ENCODE peak calls at places on chromosome 22, in ten cellular contexts. Q is A549, L is SK-N-SH, S is fibroblast of lung, Y is transverse colon, P is dorsolateral prefrontal cortex, E is IMR-90, F is PC-3, Z is AG04450, J is ovary. U is an unnamed sample.

GRCh38 chr22:22704156-22704946 is 59.9 kb downstream of the GGTLC2 start:
- DNase-seq in F (no peak), Z (no peak), E (no peak), Q (no peak), J (no peak), Y (no peak), P (no peak), S (no peak), L (no peak), U (no peak)

GRCh38 chr22:19143212-19143611 is 1.2 kb downstream of the ESS2 start:
- DNase-seq in F (no peak), L (no peak), P (no peak), J (no peak), S (no peak), Z (no peak), Q (no peak), Y (no peak), E (no peak), U (no peak)

GRCh38 chr22:47564158-47564450 is 801.7 kb downstream of the TBC1D22A start:
- DNase-seq in Q (no peak), P (no peak), L (no peak), E (no peak), J (no peak), Z (no peak), Y (no peak), S (no peak), F (no peak), U (no peak)

GRCh38 chr22:48253573-48253972 is 1491.1 kb downstream of the TBC1D22A start:
- DNase-seq in L (no peak), P (no peak), S (no peak), J (no peak), F (no peak), Z (no peak), Y (no peak), Q (no peak), E (no peak), U (no peak)

GRCh38 chr22:23383491-23384450 is 196.3 kb downstream of the IGLL1 start:
- DNase-seq in Z (no peak), F (no peak), Q (no peak), S (no peak), E (no peak), J (peak; percentile 77), Y (no peak), L (peak; percentile 83), P (peak; percentile 29), U (peak; percentile 20)

GRCh38 chr22:23530106-23530505 is 50.0 kb downstream of the IGLL1 start:
- DNase-seq in S (no peak), J (peak; percentile 56), Q (no peak), E (no peak), Y (no peak), Z (no peak), L (no peak), F (no peak), P (no peak), U (no peak)

GRCh38 chr22:47963660-47964059 is 1201.2 kb downstream of the TBC1D22A start:
- DNase-seq in J (no peak), E (no peak), Z (no peak), Y (no peak), Q (no peak), L (no peak), S (no peak), F (no peak), P (no peak), U (no peak)

GRCh38 chr22:30668306-30668655 is 606 bp upstream of the DUSP18 start:
- DNase-seq in L (no peak), Z (no peak), E (no peak), Y (no peak), J (no peak), S (no peak), Q (peak; percentile 30), P (no peak), F (no peak), U (no peak)

GRCh38 chr22:23844739-23845202 is 6.0 kb upstream of the DERL3 start:
- DNase-seq in J (no peak), E (no peak), Z (no peak), Q (no peak), L (no peak), S (no peak), F (no peak), P (no peak), Y (no peak), U (no peak)

GRCh38 chr22:28829358-28830181 is 29.2 kb upstream of the XBP1 start:
- DNase-seq in P (peak; percentile 79), L (peak; percentile 77), Q (peak; percentile 41), J (peak; percentile 82), S (peak; percentile 81), F (peak; percentile 80), Y (peak; percentile 85), E (peak; percentile 73), Z (peak; percentile 53), U (peak; percentile 63)

GRCh38 chr22:19686946-19687345 is 27.4 kb upstream of the SEPTIN5 start:
- DNase-seq in Q (no peak), J (no peak), Y (no peak), L (no peak), E (no peak), Z (no peak), S (no peak), P (no peak), F (no peak), U (no peak)

GRCh38 chr22:44743804-44744211 is 8.6 kb upstream of the ARHGAP8 start:
- DNase-seq in Q (no peak), E (peak; percentile 80), S (no peak), Y (no peak), J (no peak), L (peak; percentile 64), Z (peak; percentile 57), F (no peak), P (no peak), U (no peak)

GRCh38 chr22:27857441-27857840 is 55.9 kb upstream of the MN1 start:
- DNase-seq in F (no peak), Z (no peak), E (peak; percentile 72), Y (no peak), J (no peak), L (no peak), Q (no peak), P (no peak), S (peak; percentile 34), U (no peak)

GRCh38 chr22:27867114-27867957 is 51.7 kb downstream of the PITPNB start:
- DNase-seq in Y (no peak), S (no peak), J (no peak), Q (no peak), L (no peak), Z (no peak), E (no peak), P (no peak), F (no peak), U (no peak)

GRCh38 chr22:19832476-19833108 is 22.1 kb downstream of the GNB1L start:
- DNase-seq in Y (no peak), J (no peak), F (no peak), L (no peak), S (no peak), Q (no peak), E (no peak), Z (no peak), P (peak; percentile 7), U (no peak)

GRCh38 chr22:49549256-49549655 is 278.4 kb downstream of the BRD1 start:
- DNase-seq in Z (no peak), E (no peak), Q (no peak), Y (no peak), S (no peak), P (no peak), L (no peak), F (no peak), J (no peak), U (no peak)
- H3K27ac ChIP-seq in Z (no peak overlapping the region), E (no peak overlapping the region), Q (no peak overlapping the region), Y (no peak overlapping the region), S (no peak overlapping the region), P (no peak overlapping the region), L (no peak overlapping the region), F (no peak overlapping the region), J (no peak overlapping the region), U (no peak overlapping the region)

GRCh38 chr22:46105494-46106278 is 44.6 kb upstream of the PPARA start:
- DNase-seq in Q (peak; percentile 62), P (no peak), S (peak; percentile 65), Z (no peak), Y (peak; percentile 69), J (peak; percentile 71), F (no peak), L (no peak), E (peak; percentile 59), U (no peak)
- H3K27ac ChIP-seq in Q (peak overlapping the region; percentile 98), P (peak overlapping the region; percentile 97), S (peak overlapping the region; percentile 74), Z (peak overlapping the region; percentile 61), Y (peak overlapping the region; percentile 75), J (peak overlapping the region; percentile 88), F (no peak overlapping the region), L (peak overlapping the region; percentile 98), E (peak overlapping the region; percentile 47), U (peak overlapping the region; percentile 93)

GRCh38 chr22:42752912-42753311 is 32.2 kb upstream of the A4GALT start:
- DNase-seq in E (no peak), Q (no peak), P (no peak), F (no peak), J (no peak), S (no peak), Z (no peak), L (peak; percentile 44), Y (no peak), U (no peak)

GRCh38 chr22:42757475-42757874 is 36.8 kb upstream of the A4GALT start:
- DNase-seq in Q (no peak), P (no peak), J (no peak), E (peak; percentile 48), L (no peak), S (peak; percentile 34), Z (no peak), F (no peak), Y (no peak), U (no peak)

GRCh38 chr22:42752230-42752746 is 31.6 kb upstream of the A4GALT start:
- DNase-seq in J (no peak), P (no peak), S (no peak), Y (no peak), L (peak; percentile 32), E (no peak), Q (no peak), F (no peak), Z (no peak), U (no peak)

GRCh38 chr22:42758929-42759629 is 38.4 kb upstream of the A4GALT start:
- DNase-seq in E (peak; percentile 86), S (peak; percentile 78), Q (no peak), Y (no peak), P (no peak), Z (no peak), J (no peak), L (no peak), F (peak; percentile 15), U (no peak)

GRCh38 chr22:42754658-42755057 is 34.0 kb upstream of the A4GALT start:
- DNase-seq in Y (no peak), Q (no peak), F (peak; percentile 23), P (no peak), L (no peak), Z (no peak), J (no peak), S (peak; percentile 91), E (peak; percentile 92), U (no peak)
- H3K27ac ChIP-seq in Y (no peak overlapping the region), Q (peak overlapping the region; percentile 97), F (no peak overlapping the region), P (no peak overlapping the region), L (no peak overlapping the region), Z (peak overlapping the region; percentile 21), J (no peak overlapping the region), S (no peak overlapping the region), E (peak overlapping the region; percentile 32), U (no peak overlapping the region)

DNA sequence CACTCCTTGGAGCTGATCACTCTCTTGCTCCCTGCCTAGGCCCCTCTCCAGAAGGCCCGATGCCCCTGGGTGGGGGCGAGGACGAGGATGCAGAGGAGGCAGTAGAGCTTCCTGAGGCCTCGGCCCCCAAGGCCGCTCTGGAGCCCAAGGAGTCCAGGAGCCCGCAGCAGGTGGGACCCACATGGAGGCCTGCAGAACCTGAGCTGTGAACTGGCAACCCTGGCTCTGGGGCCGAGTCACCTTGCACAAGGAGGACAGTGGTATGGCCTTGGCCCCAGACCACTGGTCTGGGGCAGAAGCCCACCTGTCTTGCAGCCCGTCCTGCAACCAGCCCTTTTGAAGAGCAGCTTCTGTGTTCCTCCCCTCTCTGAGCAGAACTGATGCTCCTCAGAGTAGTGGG is 6.2 kb downstream of the SCO2 start:
- DNase-seq in F (no peak), S (no peak), Z (no peak), J (no peak), Q (no peak), P (no peak), Y (no peak), E (no peak), L (peak; percentile 5), U (no peak)
- H3K27ac ChIP-seq in F (no peak overlapping the region), S (no peak overlapping the region), Z (no peak overlapping the region), J (no peak overlapping the region), Q (no peak overlapping the region), P (no peak overlapping the region), Y (no peak overlapping the region), E (no peak overlapping the region), L (no peak overlapping the region), U (no peak overlapping the region)

U was measured in substantia nigra.